ENCODE peak calls at places on chromosomes 1 and 21, in four cellular contexts. A is H9, P is IMR-90, I is mesendoderm. W is an unnamed sample.
A peak's percentile ranks its signal among the peaks of the same experiment; 100 is the strongest.

GRCh38 chr1:157245823-157246222 is 107.6 kb upstream of the ETV3 start:
- DNase-seq in I (no peak), A (no peak), P (no peak), W (no peak)

GRCh38 chr1:45493116-45493697 is 2.2 kb upstream of the TESK2 start:
- DNase-seq in I (peak; percentile 72), A (peak; percentile 38), P (peak; percentile 51), W (no peak)

GRCh38 chr1:59453297-59453970 is 156.5 kb downstream of the FGGY start:
- DNase-seq in I (no peak), A (no peak), P (peak; percentile 58), W (no peak)

GRCh38 chr1:1548591-1548990 is 8.2 kb upstream of the TMEM240 start:
- DNase-seq in A (no peak), P (no peak), I (peak; percentile 32), W (no peak)

GRCh38 chr1:100183370-100183769 is 5.3 kb upstream of the LRRC39 start:
- DNase-seq in I (no peak), P (no peak), A (no peak), W (no peak)

GRCh38 chr1:166947398-166948043 is 27.8 kb downstream of the ILDR2 start:
- DNase-seq in A (peak; percentile 58), P (peak; percentile 28), I (peak; percentile 64), W (peak; percentile 65)

GRCh38 chr1:3746784-3747521 is 5.3 kb upstream of the CCDC27 start:
- DNase-seq in I (peak; percentile 91), P (peak; percentile 55), A (peak; percentile 97), W (peak; percentile 99)

GRCh38 chr1:226611301-226611700 is 62.7 kb downstream of the STUM start:
- DNase-seq in A (peak; percentile 66), P (no peak), I (peak; percentile 50), W (no peak)

GRCh38 chr1:23514121-23514679 is 16.8 kb downstream of the E2F2 start:
- DNase-seq in A (no peak), P (no peak), I (no peak), W (no peak)

GRCh38 chr1:68375919-68376318 is 73.8 kb downstream of the RPE65 start:
- DNase-seq in P (peak; percentile 33), I (no peak), A (no peak), W (no peak)

GRCh38 chr1:113390871-113391642 is 742 bp downstream of the MAGI3 start:
- DNase-seq in P (no peak), I (peak; percentile 53), A (peak; percentile 52), W (no peak)

GRCh38 chr1:43144228-43144627 is 27.9 kb downstream of the EBNA1BP2 start:
- DNase-seq in I (no peak), P (peak; percentile 69), A (no peak), W (no peak)

GRCh38 chr21:32756096-32756495 is 15.5 kb downstream of the PAXBP1 start:
- DNase-seq in P (no peak), A (no peak), I (no peak), W (no peak)

GRCh38 chr1:246532519-246532918 is 25.4 kb upstream of the SMYD3 start:
- DNase-seq in A (no peak), I (no peak), P (peak; percentile 2), W (no peak)

GRCh38 chr21:39660596-39660995 is 47.9 kb downstream of the B3GALT5 start:
- DNase-seq in I (peak; percentile 87), A (no peak), P (peak; percentile 83), W (no peak)

GRCh38 chr1:11594222-11594621 is 60.0 kb downstream of the FBXO2 start:
- DNase-seq in P (peak; percentile 2), A (peak; percentile 80), I (peak; percentile 93), W (no peak)

GRCh38 chr1:194487172-194487571 is 1300.8 kb upstream of the B3GALT2 start:
- DNase-seq in I (no peak), P (no peak), A (no peak), W (no peak)
- H3K56ac ChIP-seq in I (no peak overlapping the region), P (no peak overlapping the region), A (no peak overlapping the region), W (no peak overlapping the region)

GRCh38 chr1:27363766-27364695 is 2.7 kb downstream of the MAP3K6 start:
- DNase-seq in I (no peak), A (no peak), P (no peak), W (no peak)
- H3K56ac ChIP-seq in I (no peak overlapping the region), A (no peak overlapping the region), P (no peak overlapping the region), W (no peak overlapping the region)

GRCh38 chr1:245292571-245292970 is 137.8 kb downstream of the KIF26B start:
- DNase-seq in I (no peak), A (no peak), P (no peak), W (no peak)

GRCh38 chr1:245290836-245291235 is 136.1 kb downstream of the KIF26B start:
- DNase-seq in I (no peak), P (no peak), A (no peak), W (no peak)

GRCh38 chr1:245291351-245291750 is 136.6 kb downstream of the KIF26B start:
- DNase-seq in I (no peak), P (no peak), A (no peak), W (no peak)

GRCh38 chr1:245292141-245292540 is 137.4 kb downstream of the KIF26B start:
- DNase-seq in I (no peak), P (no peak), A (no peak), W (no peak)

GRCh38 chr1:245294021-245294420 is 139.2 kb downstream of the KIF26B start:
- DNase-seq in P (no peak), A (no peak), I (no peak), W (no peak)
- H3K56ac ChIP-seq in P (no peak overlapping the region), A (no peak overlapping the region), I (no peak overlapping the region), W (no peak overlapping the region)

GRCh38 chr1:190244406-190244805 is 233.3 kb downstream of the BRINP3 start:
- DNase-seq in I (no peak), P (no peak), A (no peak), W (no peak)
- H3K56ac ChIP-seq in I (no peak overlapping the region), P (no peak overlapping the region), A (no peak overlapping the region), W (no peak overlapping the region)

W was measured in H1.